ENCODE peak calls at places on chromosomes 12 and 14, in eight cellular contexts. D is HFF-Myc; Q is bronchial epithelial cell; F is lower leg skin; Y is right lobe of liver; J is mucosa of descending colon; Z is tibial nerve; I is activated T-cell treated with anti-CD3 and anti-CD28 coated beads, Interleukin-2, amount 50 U/mL, for 72 hours. C is an unnamed sample.

GRCh38 chr12:21992823-21993222 is 51.6 kb upstream of the ABCC9 start:
- DNase-seq in Z (no peak), J (no peak), F (no peak), Q (no peak), Y (peak), I (no peak), D (no peak), C (no peak)

GRCh38 chr14:38887696-38888095 is 215.3 kb downstream of the SEC23A start:
- DNase-seq in Y (no peak), J (no peak), Z (no peak), F (no peak), Q (no peak), I (no peak), D (no peak), C (no peak)

GRCh38 chr12:104730761-104731160 is 227.3 kb downstream of the SLC41A2 start:
- DNase-seq in Z (no peak), Q (no peak), Y (no peak), J (no peak), I (no peak), D (no peak), F (no peak), C (no peak)

GRCh38 chr14:29462772-29463171 is 464.9 kb downstream of the PRKD1 start:
- DNase-seq in I (no peak), D (no peak), F (no peak), J (no peak), Q (no peak), Y (no peak), Z (no peak), C (no peak)

GRCh38 chr12:54432815-54433164 is 13.7 kb upstream of the ITGA5 start:
- DNase-seq in D (no peak), Y (no peak), I (no peak), F (no peak), Z (no peak), J (no peak), Q (no peak), C (no peak)

GRCh38 chr14:23364164-23364571 is 804 bp downstream of the EFS start:
- DNase-seq in D (no peak), F (peak), Q (no peak), Z (peak), J (no peak), I (no peak), Y (no peak), C (no peak)

GRCh38 chr12:51441583-51441982 is 17.0 kb downstream of the SLC4A8 start:
- DNase-seq in D (peak), J (no peak), I (no peak), Y (no peak), Z (no peak), Q (no peak), F (no peak), C (peak)

GRCh38 chr14:99043756-99044155 is 228.2 kb downstream of the BCL11B start:
- DNase-seq in Q (no peak), D (no peak), Z (no peak), F (peak), J (no peak), I (no peak), Y (no peak), C (no peak)

GRCh38 chr14:63209160-63209559 is 4.9 kb downstream of the RHOJ start:
- DNase-seq in Q (no peak), Z (no peak), I (no peak), J (no peak), D (no peak), F (no peak), Y (no peak), C (no peak)

GRCh38 chr12:53219116-53219955 is 12.3 kb upstream of the ITGB7 start:
- DNase-seq in J (peak), Z (no peak), D (no peak), Y (no peak), Q (no peak), I (peak), F (no peak), C (no peak)

GRCh38 chr14:54577977-54578376 is 11.0 kb downstream of the SAMD4A start:
- DNase-seq in Q (no peak), J (no peak), D (no peak), Z (no peak), I (no peak), F (no peak), Y (no peak), C (no peak)

GRCh38 chr14:92503756-92504491 is 9.7 kb upstream of the RIN3 start:
- DNase-seq in Y (peak), D (peak), F (peak), I (no peak), Q (peak), Z (no peak), J (no peak), C (peak)

GRCh38 chr12:56374726-56375597 is 12.3 kb upstream of the APOF start:
- DNase-seq in Q (no peak), I (no peak), Y (no peak), F (peak), Z (no peak), J (no peak), D (no peak), C (peak)

GRCh38 chr14:93317836-93318807 is 14.7 kb downstream of the BTBD7 start:
- DNase-seq in Q (peak), I (no peak), J (no peak), Z (no peak), F (no peak), D (no peak), Y (no peak), C (no peak)

GRCh38 chr14:68703093-68703492 is 89.8 kb downstream of the ZFP36L1 start:
- DNase-seq in Y (no peak), F (peak), Q (peak), D (no peak), I (peak), J (no peak), Z (no peak), C (peak)

GRCh38 chr14:100293497-100294212 is 12.6 kb downstream of the SLC25A29 start:
- DNase-seq in Y (no peak), D (no peak), Q (no peak), J (no peak), F (peak), Z (no peak), I (no peak), C (no peak)

GRCh38 chr12:17062296-17063061 is 456.5 kb upstream of the LMO3 start:
- DNase-seq in Y (no peak), D (no peak), J (no peak), F (no peak), I (no peak), Z (no peak), Q (peak), C (no peak)

GRCh38 chr14:58299665-58300202 is 1.4 kb downstream of the ARID4A start:
- DNase-seq in Z (no peak), F (no peak), Y (no peak), J (no peak), D (no peak), I (peak), Q (no peak), C (peak)

GRCh38 chr12:66409195-66409871 is 107.0 kb downstream of the HELB start:
- DNase-seq in Q (peak), Z (no peak), I (peak), Y (no peak), D (peak), F (no peak), J (no peak), C (peak)